ENCODE peak calls at places on chromosomes 6 and 20, in nine cellular contexts. V is Right ventricle myocardium superior; T is colonic mucosa; K is omental fat pad; I is sigmoid colon; H is retinal pigment epithelial cell; F is GM04503; Z is activated T-helper 1 cell treated with anti-CD3 and anti-CD28 coated beads, Interleukin-2, amount 50 U/mL, for 16 hours; Y is kidney glomerular epithelial cell. O is an unnamed sample.

GRCh38 chr6:43459535-43459934 is 4.2 kb upstream of the DLK2 start:
- DNase-seq in V (no peak), T (no peak), K (no peak), I (no peak), H (no peak), F (no peak), Z (no peak), Y (no peak), O (no peak)

GRCh38 chr20:34951652-34952051 is 4.0 kb downstream of the GSS start:
- DNase-seq in V (peak), T (no peak), K (no peak), I (no peak), H (no peak), F (no peak), Z (no peak), Y (no peak), O (no peak)

GRCh38 chr6:118620202-118620601 is 31.2 kb downstream of the CEP85L start:
- DNase-seq in V (no peak), T (no peak), K (no peak), I (no peak), H (no peak), F (no peak), Z (no peak), Y (no peak), O (no peak)

GRCh38 chr6:3363296-3364025 is 93.4 kb downstream of the SLC22A23 start:
- DNase-seq in V (no peak), T (peak), K (no peak), I (no peak), H (no peak), F (no peak), Z (no peak), Y (no peak), O (no peak)

GRCh38 chr6:37316071-37316470 is 37.7 kb upstream of the RNF8 start:
- DNase-seq in V (no peak), T (no peak), K (no peak), I (no peak), H (no peak), F (no peak), Z (no peak), Y (no peak), O (no peak)

GRCh38 chr20:13995841-13996240 is 525 bp downstream of the MACROD2 start:
- DNase-seq in V (peak), T (peak), K (no peak), I (peak), H (no peak), F (no peak), Z (no peak), Y (no peak), O (no peak)

GRCh38 chr6:77638129-77638830 is 14.6 kb upstream of the MEI4 start:
- DNase-seq in V (no peak), T (no peak), K (no peak), I (no peak), H (no peak), F (no peak), Z (no peak), Y (no peak), O (no peak)

GRCh38 chr6:39792501-39793450 is 600 bp downstream of the DAAM2 start:
- DNase-seq in V (no peak), T (no peak), K (no peak), I (peak), H (no peak), F (no peak), Z (no peak), Y (no peak), O (no peak)

GRCh38 chr6:3805448-3806123 is 43.6 kb upstream of the FAM50B start:
- DNase-seq in V (no peak), T (no peak), K (no peak), I (no peak), H (no peak), F (no peak), Z (no peak), Y (no peak), O (no peak)

GRCh38 chr6:53524455-53524815 is 20.5 kb downstream of the GCLC start:
- DNase-seq in V (no peak), T (no peak), K (no peak), I (no peak), H (no peak), F (no peak), Z (no peak), Y (peak), O (no peak)

GRCh38 chr6:10355115-10355702 is 59.7 kb downstream of the TFAP2A start:
- DNase-seq in V (no peak), T (no peak), K (no peak), I (no peak), H (no peak), F (no peak), Z (no peak), Y (peak), O (no peak)

GRCh38 chr6:15993716-15994228 is 135.1 kb upstream of the MYLIP start:
- DNase-seq in V (no peak), T (no peak), K (no peak), I (no peak), H (no peak), F (no peak), Z (no peak), Y (no peak), O (no peak)

GRCh38 chr20:61430228-61430624 is 178.2 kb downstream of the CDH4 start:
- DNase-seq in V (no peak), T (no peak), K (no peak), I (no peak), H (no peak), F (no peak), Z (no peak), Y (no peak), O (no peak)

GRCh38 chr20:14600527-14600926 is 263.1 kb upstream of the FLRT3 start:
- DNase-seq in V (no peak), T (no peak), K (no peak), I (no peak), H (no peak), F (no peak), Z (no peak), Y (no peak), O (no peak)

GRCh38 chr20:44624152-44624551 is 27.3 kb downstream of the ADA start:
- DNase-seq in V (peak), T (no peak), K (no peak), I (no peak), H (no peak), F (no peak), Z (no peak), Y (no peak), O (no peak)

GRCh38 chr20:38600057-38600456 is 1.6 kb upstream of the ARHGAP40 start:
- DNase-seq in V (no peak), T (no peak), K (no peak), I (no peak), H (no peak), F (no peak), Z (no peak), Y (no peak), O (no peak)

GRCh38 chr20:7094438-7094997 is 327.0 kb downstream of the BMP2 start:
- DNase-seq in V (no peak), T (peak), K (no peak), I (no peak), H (peak), F (no peak), Z (no peak), Y (peak), O (no peak)

GRCh38 chr20:41344938-41345728 is 4.5 kb downstream of the LPIN3 start:
- DNase-seq in V (peak), T (no peak), K (no peak), I (peak), H (no peak), F (no peak), Z (no peak), Y (no peak), O (no peak)

GRCh38 chr6:87287251-87287650 is 35.1 kb upstream of the SMIM8 start:
- DNase-seq in V (no peak), T (no peak), K (no peak), I (no peak), H (no peak), F (no peak), Z (no peak), Y (no peak), O (no peak)

GRCh38 chr6:15504581-15505350 is 158.1 kb downstream of the DTNBP1 start:
- DNase-seq in V (peak), T (peak), K (peak), I (peak), H (peak), F (peak), Z (no peak), Y (peak), O (peak)

GRCh38 chr6:11918021-11918738 is 93.9 kb upstream of the HIVEP1 start:
- DNase-seq in V (no peak), T (peak), K (no peak), I (no peak), H (no peak), F (peak), Z (no peak), Y (peak), O (peak)

GRCh38 chr6:132598473-132598872 is 8.9 kb upstream of the TAAR5 start:
- DNase-seq in V (no peak), T (no peak), K (no peak), I (no peak), H (peak), F (no peak), Z (no peak), Y (no peak), O (no peak)

GRCh38 chr6:158488065-158488464 is 71.8 kb upstream of the TMEM181 start:
- DNase-seq in V (no peak), T (no peak), K (no peak), I (no peak), H (peak), F (peak), Z (no peak), Y (peak), O (peak)

GRCh38 chr6:75154973-75155372 is 50.9 kb downstream of the COL12A1 start:
- DNase-seq in V (no peak), T (no peak), K (no peak), I (no peak), H (no peak), F (no peak), Z (no peak), Y (no peak), O (no peak)

GRCh38 chr6:36655073-36655847 is 23.3 kb upstream of the CDKN1A start:
- DNase-seq in V (no peak), T (no peak), K (no peak), I (no peak), H (no peak), F (no peak), Z (no peak), Y (no peak), O (no peak)

GRCh38 chr6:126439040-126439439 is 99.1 kb downstream of the CENPW start:
- DNase-seq in V (no peak), T (no peak), K (no peak), I (no peak), H (no peak), F (no peak), Z (no peak), Y (no peak), O (no peak)

GRCh38 chr20:19885981-19886665 is 128.1 kb downstream of the RIN2 start:
- DNase-seq in V (peak), T (peak), K (no peak), I (peak), H (no peak), F (peak), Z (no peak), Y (no peak), O (no peak)

GRCh38 chr6:26295691-26296555 is 69.1 kb upstream of the BTN3A2 start:
- DNase-seq in V (no peak), T (peak), K (no peak), I (no peak), H (peak), F (peak), Z (no peak), Y (peak), O (no peak)

GRCh38 chr6:89281779-89282246 is 33.3 kb downstream of the GABRR2 start:
- DNase-seq in V (no peak), T (peak), K (no peak), I (no peak), H (no peak), F (no peak), Z (no peak), Y (no peak), O (no peak)

GRCh38 chr20:53141651-53142050 is 169.5 kb downstream of the TSHZ2 start:
- DNase-seq in V (peak), T (no peak), K (no peak), I (no peak), H (no peak), F (no peak), Z (no peak), Y (no peak), O (no peak)

GRCh38 chr20:20593447-20594170 is 118.8 kb downstream of the RALGAPA2 start:
- DNase-seq in V (no peak), T (no peak), K (no peak), I (no peak), H (no peak), F (no peak), Z (no peak), Y (no peak), O (no peak)

GRCh38 chr6:102407886-102408741 is 1014.6 kb downstream of the GRIK2 start:
- DNase-seq in V (no peak), T (no peak), K (no peak), I (no peak), H (no peak), F (no peak), Z (no peak), Y (no peak), O (no peak)

O was measured in AG09319.